ENCODE peak calls at places on chromosomes 3 and 15, in seven cellular contexts. K, B, G, Y, J, W and V are unnamed samples.

GRCh38 chr3:39208463-39209055 is 16.2 kb upstream of the XIRP1 start:
- DNase-seq in K (no peak), B (peak), G (peak), Y (peak), J (peak), W (no peak), V (peak)

GRCh38 chr3:192364296-192364695 is 363.0 kb downstream of the FGF12 start:
- DNase-seq in K (no peak), B (no peak), G (no peak), Y (no peak), J (no peak), W (no peak), V (no peak)

GRCh38 chr15:90083954-90084607 is 18.2 kb downstream of the IDH2 start:
- DNase-seq in K (no peak), B (no peak), G (no peak), Y (no peak), J (no peak), W (no peak), V (no peak)

GRCh38 chr3:62051506-62051905 is 321.8 kb downstream of the FEZF2 start:
- DNase-seq in K (no peak), B (peak), G (no peak), Y (no peak), J (peak), W (peak), V (peak)

GRCh38 chr15:78265752-78266224 is 1.4 kb downstream of the DNAJA4 start:
- DNase-seq in K (no peak), B (peak), G (no peak), Y (peak), J (peak), W (no peak), V (no peak)

GRCh38 chr15:52394020-52394608 is 98.5 kb upstream of the MYO5C start:
- DNase-seq in K (no peak), B (peak), G (no peak), Y (no peak), J (no peak), W (no peak), V (no peak)

GRCh38 chr3:188348445-188349244 is 194.7 kb downstream of the LPP start:
- DNase-seq in K (no peak), B (peak), G (peak), Y (no peak), J (peak), W (no peak), V (peak)

GRCh38 chr3:183537295-183537730 is 18.2 kb downstream of the KLHL6 start:
- DNase-seq in K (no peak), B (peak), G (peak), Y (no peak), J (no peak), W (no peak), V (no peak)

GRCh38 chr15:31349233-31350141 is 22.9 kb downstream of the KLF13 start:
- DNase-seq in K (no peak), B (no peak), G (peak), Y (no peak), J (no peak), W (no peak), V (no peak)

GRCh38 chr3:155744626-155745324 is at the start of gene PLCH1:
- DNase-seq in K (peak), B (peak), G (peak), Y (peak), J (peak), W (peak), V (peak)

GRCh38 chr3:46222435-46223161 is 14.5 kb upstream of the CCR1 start:
- DNase-seq in K (no peak), B (no peak), G (no peak), Y (no peak), J (no peak), W (no peak), V (no peak)

GRCh38 chr15:57921371-57921770 is 144.1 kb downstream of the ALDH1A2 start:
- DNase-seq in K (no peak), B (peak), G (no peak), Y (no peak), J (peak), W (no peak), V (peak)

GRCh38 chr15:94526071-94526689 is 294.8 kb downstream of the MCTP2 start:
- DNase-seq in K (no peak), B (no peak), G (no peak), Y (no peak), J (no peak), W (no peak), V (no peak)

GRCh38 chr15:92617197-92618037 is 38.2 kb downstream of the FAM174B start:
- DNase-seq in K (peak), B (peak), G (peak), Y (no peak), J (peak), W (peak), V (peak)

GRCh38 chr3:13655074-13655913 is 106.4 kb downstream of the FBLN2 start:
- DNase-seq in K (no peak), B (peak), G (peak), Y (no peak), J (peak), W (no peak), V (peak)

GRCh38 chr3:6421666-6422065 is 439.2 kb upstream of the GRM7 start:
- DNase-seq in K (no peak), B (no peak), G (no peak), Y (no peak), J (no peak), W (no peak), V (no peak)

GRCh38 chr3:126083138-126083445 is 832 bp downstream of the SLC41A3 start:
- DNase-seq in K (no peak), B (no peak), G (no peak), Y (no peak), J (no peak), W (no peak), V (no peak)

GRCh38 chr3:105459566-105460290 is 93.0 kb downstream of the ALCAM start:
- DNase-seq in K (no peak), B (no peak), G (no peak), Y (no peak), J (peak), W (no peak), V (no peak)

GRCh38 chr3:10848261-10848660 is 32.2 kb downstream of the SLC6A11 start:
- DNase-seq in K (no peak), B (no peak), G (no peak), Y (no peak), J (no peak), W (no peak), V (no peak)

GRCh38 chr3:149245738-149246451 is 24.3 kb upstream of the CP start:
- DNase-seq in K (no peak), B (peak), G (no peak), Y (no peak), J (peak), W (peak), V (no peak)

GRCh38 chr15:29939404-29939803 is 117.1 kb upstream of the TJP1 start:
- DNase-seq in K (no peak), B (peak), G (no peak), Y (no peak), J (no peak), W (no peak), V (no peak)

GRCh38 chr3:182568756-182569155 is 224.5 kb upstream of the ATP11B start:
- DNase-seq in K (no peak), B (no peak), G (no peak), Y (no peak), J (no peak), W (peak), V (no peak)

GRCh38 chr15:29538110-29538509 is 268.5 kb upstream of the NSMCE3 start:
- DNase-seq in K (no peak), B (no peak), G (no peak), Y (no peak), J (peak), W (no peak), V (no peak)

GRCh38 chr15:86267892-86268291 is 188.2 kb downstream of the AGBL1 start:
- DNase-seq in K (no peak), B (no peak), G (no peak), Y (no peak), J (no peak), W (no peak), V (no peak)

GRCh38 chr3:105365536-105366301 is 990 bp upstream of the ALCAM start:
- DNase-seq in K (no peak), B (peak), G (no peak), Y (peak), J (peak), W (no peak), V (peak)

GRCh38 chr3:171306631-171307030 is 153.6 kb downstream of the TNIK start:
- DNase-seq in K (no peak), B (peak), G (peak), Y (peak), J (peak), W (no peak), V (no peak)

GRCh38 chr3:27360113-27361078 is 8.8 kb downstream of the NEK10 start:
- DNase-seq in K (peak), B (peak), G (no peak), Y (no peak), J (peak), W (peak), V (no peak)

GRCh38 chr3:153977148-153977547 is 144.0 kb upstream of the ARHGEF26 start:
- DNase-seq in K (no peak), B (peak), G (no peak), Y (peak), J (peak), W (no peak), V (no peak)

GRCh38 chr3:52084954-52085730 is 28.8 kb upstream of the DUSP7 start:
- DNase-seq in K (no peak), B (no peak), G (peak), Y (no peak), J (no peak), W (no peak), V (no peak)

GRCh38 chr3:107846282-107846852 is 244.5 kb downstream of the CD47 start:
- DNase-seq in K (peak), B (peak), G (peak), Y (peak), J (peak), W (no peak), V (peak)

GRCh38 chr15:62453356-62453755 is 288.3 kb upstream of the C2CD4B start:
- DNase-seq in K (no peak), B (no peak), G (no peak), Y (no peak), J (peak), W (no peak), V (no peak)

GRCh38 chr3:127820221-127820870 is 2.0 kb downstream of the MGLL start:
- DNase-seq in K (peak), B (peak), G (peak), Y (no peak), J (no peak), W (no peak), V (peak)

GRCh38 chr15:64288999-64289398 is 67.0 kb downstream of the CSNK1G1 start:
- DNase-seq in K (no peak), B (no peak), G (no peak), Y (no peak), J (no peak), W (no peak), V (no peak)

GRCh38 chr3:17491601-17492000 is 250.8 kb downstream of the TBC1D5 start:
- DNase-seq in K (no peak), B (peak), G (no peak), Y (no peak), J (peak), W (no peak), V (no peak)